ENCODE peak calls at places on chromosomes 16 and 17, in seven cellular contexts. K is type B pancreatic cell, D is A549, O is suprapubic skin, S is pancreas, B is uterus, V is neural crest cell. J is an unnamed sample.

GRCh38 chr16:48971571-48972071 is 310.0 kb downstream of the CBLN1 start:
- DNase-seq in V (no peak), O (no peak), K (no peak), B (peak), S (no peak), D (no peak), J (no peak)

GRCh38 chr17:10666921-10667320 is 9.8 kb upstream of the MYH3 start:
- DNase-seq in S (no peak), V (no peak), D (no peak), O (no peak), B (no peak), K (no peak), J (no peak)

GRCh38 chr16:1991135-1991551 is 1.4 kb downstream of the SYNGR3 start:
- DNase-seq in O (no peak), S (peak), K (no peak), D (no peak), V (no peak), B (no peak), J (peak)

GRCh38 chr17:10198509-10199249 is at the start of gene GAS7:
- DNase-seq in K (peak), V (peak), O (peak), D (peak), B (peak), S (peak), J (peak)

GRCh38 chr17:40550608-40551007 is 14.7 kb downstream of the CCR7 start:
- DNase-seq in D (no peak), K (peak), S (no peak), O (peak), B (peak), V (no peak), J (no peak)

GRCh38 chr17:57874434-57875108 is 24.7 kb upstream of the MRPS23 start:
- DNase-seq in B (peak), K (peak), S (peak), O (peak), D (no peak), V (peak), J (peak)

GRCh38 chr16:70737377-70738082 is 51.7 kb upstream of the MTSS2 start:
- DNase-seq in S (no peak), K (no peak), D (no peak), V (no peak), O (peak), B (peak), J (peak)

GRCh38 chr17:40351185-40352043 is 13.1 kb downstream of the GJD3 start:
- DNase-seq in B (no peak), V (no peak), K (no peak), O (no peak), S (peak), D (no peak), J (no peak)

GRCh38 chr17:41548844-41549595 is 20.9 kb upstream of the KRT19 start:
- DNase-seq in D (peak), S (peak), B (peak), O (peak), V (peak), K (peak), J (peak)

GRCh38 chr16:24986512-24987303 is 28.5 kb downstream of the ARHGAP17 start:
- DNase-seq in V (no peak), K (no peak), S (no peak), B (no peak), O (no peak), D (peak), J (no peak)

GRCh38 chr17:36661047-36661666 is 59.8 kb downstream of the MRM1 start:
- DNase-seq in V (no peak), K (no peak), S (no peak), D (no peak), B (no peak), O (no peak), J (no peak)

GRCh38 chr16:20851601-20852000 is 45.3 kb downstream of the REXO5 start:
- DNase-seq in V (no peak), S (no peak), D (peak), O (peak), B (peak), K (no peak), J (no peak)

GRCh38 chr16:73887895-73888294 is 408.7 kb upstream of the PSMD7 start:
- DNase-seq in O (no peak), D (no peak), K (no peak), S (no peak), B (no peak), V (no peak), J (peak)

GRCh38 chr16:57739756-57740422 is 4.3 kb downstream of the KATNB1 start:
- DNase-seq in K (no peak), O (no peak), S (peak), V (no peak), D (no peak), B (no peak), J (no peak)

GRCh38 chr16:75233611-75233938 is 14.8 kb downstream of the CTRB1 start:
- DNase-seq in B (peak), V (no peak), O (no peak), D (no peak), S (peak), K (no peak), J (no peak)

GRCh38 chr16:50747206-50747956 is 5.5 kb downstream of the CYLD start:
- DNase-seq in K (no peak), O (no peak), B (no peak), V (no peak), D (no peak), S (no peak), J (peak)

GRCh38 chr16:78154729-78155461 is 55.4 kb downstream of the WWOX start:
- DNase-seq in S (no peak), B (no peak), V (no peak), D (no peak), O (no peak), K (no peak), J (no peak)

GRCh38 chr17:78338860-78339259 is 21.0 kb downstream of the SOCS3 start:
- DNase-seq in D (no peak), B (no peak), K (no peak), V (no peak), O (no peak), S (no peak), J (no peak)

GRCh38 chr16:5071681-5072333 is at the start of gene ALG1:
- DNase-seq in S (peak), V (peak), K (peak), O (peak), D (peak), B (peak), J (peak)

GRCh38 chr16:56732366-56732765 is 2.4 kb downstream of the NUP93 start:
- DNase-seq in K (no peak), B (no peak), D (no peak), V (no peak), O (no peak), S (no peak), J (peak)

GRCh38 chr17:42347198-42347597 is 41.0 kb downstream of the STAT3 start:
- DNase-seq in D (no peak), B (peak), S (no peak), V (no peak), O (no peak), K (no peak), J (no peak)

GRCh38 chr16:11452746-11453344 is 107.6 kb downstream of the RMI2 start:
- DNase-seq in S (no peak), V (no peak), B (peak), D (no peak), K (no peak), O (no peak), J (no peak)

GRCh38 chr17:50213026-50214015 is 11.9 kb upstream of the COL1A1 start:
- DNase-seq in S (no peak), V (no peak), B (peak), K (no peak), D (no peak), O (no peak), J (peak)

GRCh38 chr17:3768786-3769185 is 32.2 kb downstream of the ITGAE start:
- DNase-seq in D (no peak), V (no peak), O (no peak), K (no peak), S (no peak), B (no peak), J (no peak)

GRCh38 chr17:81065500-81065899 is 30.5 kb downstream of the BAIAP2 start:
- DNase-seq in D (no peak), K (no peak), B (no peak), S (no peak), O (no peak), V (no peak), J (no peak)

GRCh38 chr16:85898521-85899442 is at the start of gene IRF8:
- DNase-seq in B (peak), K (peak), S (peak), O (peak), D (no peak), V (peak), J (peak)

GRCh38 chr17:38420518-38420917 is 7.7 kb upstream of the ARHGAP23 start:
- DNase-seq in O (no peak), B (no peak), V (no peak), K (no peak), S (no peak), D (no peak), J (no peak)

GRCh38 chr17:14082848-14083247 is 13.5 kb downstream of the COX10 start:
- DNase-seq in O (no peak), K (no peak), S (no peak), B (no peak), D (no peak), V (no peak), J (no peak)

GRCh38 chr17:14080847-14081251 is 11.5 kb downstream of the COX10 start:
- DNase-seq in D (no peak), O (no peak), K (no peak), S (no peak), V (no peak), B (no peak), J (no peak)

GRCh38 chr17:14078027-14078426 is 8.7 kb downstream of the COX10 start:
- DNase-seq in K (no peak), O (no peak), V (no peak), B (no peak), S (no peak), D (no peak), J (no peak)
- TF ChIP-seq CTCF in K (no peak), O (no peak), V (no peak), B (no peak), S (no peak), D (no peak), J (no peak)

DNA sequence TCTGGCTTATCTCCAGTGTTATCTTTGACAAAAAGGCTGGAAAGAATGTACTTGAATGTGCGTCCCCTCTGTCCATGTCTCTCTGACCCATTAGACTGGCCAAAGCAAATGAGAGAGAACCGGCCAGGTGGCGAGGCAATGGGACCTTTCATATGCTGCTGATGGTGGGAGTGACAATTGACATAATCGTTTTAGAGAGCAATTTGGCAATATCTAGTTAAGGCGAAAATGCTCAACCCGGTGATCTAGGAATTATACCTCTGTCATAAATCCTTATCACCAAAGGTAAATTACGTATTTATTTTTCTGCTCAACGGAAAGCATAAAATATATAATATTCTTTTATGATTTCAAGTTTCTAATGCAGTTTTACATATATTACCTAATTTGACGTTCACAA is 14.6 kb upstream of the SDK2 start:
- DNase-seq in S (no peak), V (no peak), K (no peak), D (no peak), B (no peak), O (no peak), J (no peak)
- TF ChIP-seq CTCF in S (no peak), V (no peak), K (no peak), D (no peak), B (no peak), O (no peak), J (no peak)

GRCh38 chr17:17890773-17891759 is 54.3 kb upstream of the SREBF1 start:
- DNase-seq in S (no peak), O (no peak), V (peak), D (peak), B (no peak), K (no peak), J (peak)
- TF ChIP-seq CTCF in S (peak), O (peak), V (peak), D (peak), B (peak), K (peak), J (peak)

GRCh38 chr16:53152321-53152720 is 97.5 kb downstream of the CHD9 start:
- DNase-seq in D (no peak), B (no peak), O (no peak), V (no peak), S (no peak), K (no peak), J (no peak)

GRCh38 chr16:53156516-53156915 is 101.7 kb downstream of the CHD9 start:
- DNase-seq in V (no peak), O (no peak), B (no peak), D (no peak), K (no peak), S (no peak), J (no peak)

GRCh38 chr16:53150769-53151168 is 96.0 kb downstream of the CHD9 start:
- DNase-seq in D (no peak), B (no peak), O (no peak), S (no peak), V (no peak), K (no peak), J (no peak)

GRCh38 chr16:53154513-53154912 is 99.7 kb downstream of the CHD9 start:
- DNase-seq in D (no peak), S (no peak), K (no peak), V (no peak), B (no peak), O (no peak), J (no peak)

GRCh38 chr16:53153130-53153529 is 98.3 kb downstream of the CHD9 start:
- DNase-seq in K (no peak), O (no peak), S (no peak), B (no peak), D (no peak), V (no peak), J (no peak)
- TF ChIP-seq CTCF in K (no peak), O (no peak), S (no peak), B (no peak), D (no peak), V (no peak), J (no peak)